ENCODE peak calls at places on chromosomes 6 and 20, in ten cellular contexts. E is mesenchymal stem cell, Z is colonic mucosa, O is endodermal cell, K is ovary, D is neural progenitor cell, X is A549, M is pancreas, J is GM23338, B is left ventricle myocardium inferior. N is an unnamed sample.

GRCh38 chr6:54624216-54624615 is 222.4 kb upstream of the FAM83B start:
- DNase-seq in E (no peak), Z (no peak), O (no peak), K (no peak), D (no peak), X (no peak), M (no peak), J (no peak), B (no peak), N (no peak)

GRCh38 chr6:107740496-107741190 is 83.5 kb downstream of the SCML4 start:
- DNase-seq in E (no peak), Z (peak; percentile 33), O (no peak), K (no peak), D (no peak), X (no peak), M (no peak), J (no peak), B (no peak), N (no peak)

GRCh38 chr6:143721642-143722041 is 43.9 kb downstream of the PHACTR2 start:
- DNase-seq in E (no peak), Z (no peak), O (no peak), K (no peak), D (no peak), X (no peak), M (no peak), J (no peak), B (no peak), N (no peak)

GRCh38 chr20:47315339-47315662 is 41.2 kb downstream of the ZMYND8 start:
- DNase-seq in E (peak; percentile 44), Z (no peak), O (no peak), K (no peak), D (peak; percentile 48), X (no peak), M (no peak), J (peak; percentile 62), B (no peak), N (peak; percentile 75)

GRCh38 chr6:160029525-160029924 is 60.6 kb downstream of the IGF2R start:
- DNase-seq in E (no peak), Z (no peak), O (peak; percentile 37), K (no peak), D (peak; percentile 28), X (no peak), M (no peak), J (no peak), B (no peak), N (no peak)

GRCh38 chr6:21594427-21595264 is 1.1 kb downstream of the SOX4 start:
- DNase-seq in E (peak; percentile 72), Z (peak; percentile 53), O (peak; percentile 60), K (peak; percentile 54), D (peak; percentile 64), X (peak; percentile 17), M (peak; percentile 62), J (peak; percentile 33), B (peak; percentile 65), N (peak; percentile 76)

GRCh38 chr6:150409576-150410066 is 40.8 kb downstream of the IYD start:
- DNase-seq in E (no peak), Z (peak; percentile 62), O (no peak), K (no peak), D (no peak), X (no peak), M (peak; percentile 73), J (no peak), B (peak; percentile 48), N (peak; percentile 41)

GRCh38 chr6:139732451-139732850 is 358.0 kb upstream of the CITED2 start:
- DNase-seq in E (peak; percentile 46), Z (peak; percentile 34), O (no peak), K (peak; percentile 50), D (no peak), X (no peak), M (no peak), J (no peak), B (no peak), N (no peak)

DNA sequence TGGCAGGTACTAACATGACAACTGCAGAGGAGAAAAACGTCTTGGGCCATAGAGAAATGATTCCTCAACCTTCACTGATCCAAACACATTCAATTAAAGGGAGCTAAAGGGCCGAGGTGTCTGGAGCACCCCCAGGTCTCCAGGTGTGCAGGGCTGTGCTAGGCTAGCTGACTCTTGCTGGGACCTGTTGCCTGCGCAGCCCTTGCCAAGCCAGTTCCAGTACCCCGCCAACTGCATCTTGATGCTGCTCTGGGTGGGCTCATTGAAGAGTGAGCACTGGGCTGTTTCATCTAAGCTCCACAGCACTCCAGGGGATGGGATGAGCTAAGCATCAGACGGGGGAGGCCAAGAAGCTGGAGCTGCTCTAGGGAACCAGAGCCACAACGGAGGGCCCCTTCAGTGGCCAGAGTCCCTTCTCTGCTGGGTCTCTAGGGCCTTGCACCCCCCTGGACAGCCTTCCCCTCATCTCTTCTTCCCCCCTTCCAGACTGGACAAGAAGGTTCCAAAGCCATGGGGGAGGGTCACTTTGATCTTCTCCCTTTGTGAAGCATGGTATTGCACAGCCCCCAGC is 15.9 kb downstream of the LEMD2 start:
- DNase-seq in E (no peak), Z (no peak), O (no peak), K (no peak), D (no peak), X (no peak), M (no peak), J (no peak), B (no peak), N (peak; percentile 49)
- H3K27ac ChIP-seq in E (no peak overlapping the region), Z (no peak overlapping the region), O (no peak overlapping the region), K (no peak overlapping the region), D (no peak overlapping the region), X (no peak overlapping the region), M (no peak overlapping the region), J (no peak overlapping the region), B (no peak overlapping the region), N (no peak overlapping the region)

GRCh38 chr6:28657367-28657755 is 131.7 kb downstream of the GPX5 start:
- DNase-seq in E (no peak), Z (no peak), O (no peak), K (no peak), D (no peak), X (no peak), M (no peak), J (no peak), B (no peak), N (peak; percentile 17)

GRCh38 chr6:28658475-28659249 is 133.0 kb downstream of the GPX5 start:
- DNase-seq in E (peak; percentile 15), Z (no peak), O (peak; percentile 67), K (no peak), D (peak; percentile 31), X (no peak), M (no peak), J (peak; percentile 54), B (no peak), N (no peak)

GRCh38 chr6:28657756-28658465 is 132.2 kb downstream of the GPX5 start:
- DNase-seq in E (peak; percentile 71), Z (peak; percentile 59), O (peak; percentile 82), K (peak; percentile 54), D (peak; percentile 68), X (peak; percentile 61), M (peak; percentile 22), J (peak; percentile 77), B (no peak), N (peak; percentile 81)

GRCh38 chr6:28655164-28655563 is 129.5 kb downstream of the GPX5 start:
- DNase-seq in E (no peak), Z (no peak), O (no peak), K (no peak), D (no peak), X (no peak), M (no peak), J (no peak), B (no peak), N (no peak)

DNA sequence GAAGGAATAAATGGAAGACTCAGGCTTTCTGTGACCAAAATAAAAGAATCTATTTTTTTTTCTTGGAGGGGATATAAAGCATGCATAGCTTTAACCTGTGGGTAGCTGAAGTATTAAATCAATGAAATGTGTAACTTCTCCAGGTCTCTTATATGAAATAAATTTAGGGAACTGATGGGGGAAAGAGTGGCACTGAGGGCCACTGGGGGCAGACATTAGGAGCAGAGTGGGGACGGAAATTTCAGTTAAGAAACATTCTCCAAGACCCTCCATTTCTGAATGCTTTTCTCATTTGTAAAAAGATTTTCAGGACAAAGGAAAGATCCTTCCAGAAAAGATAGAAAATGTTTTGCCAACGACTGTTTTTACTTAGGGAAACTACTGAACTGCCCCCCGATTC is 131.0 kb downstream of the GPX5 start:
- DNase-seq in E (no peak), Z (no peak), O (no peak), K (no peak), D (no peak), X (no peak), M (no peak), J (no peak), B (no peak), N (no peak)
- H3K27ac ChIP-seq in E (no peak overlapping the region), Z (no peak overlapping the region), O (no peak overlapping the region), K (no peak overlapping the region), D (no peak overlapping the region), X (no peak overlapping the region), M (no peak overlapping the region), J (no peak overlapping the region), B (no peak overlapping the region), N (no peak overlapping the region)

GRCh38 chr6:109877028-109877726 is 100.9 kb upstream of the GPR6 start:
- DNase-seq in E (no peak), Z (no peak), O (no peak), K (peak; percentile 47), D (no peak), X (no peak), M (no peak), J (no peak), B (no peak), N (no peak)
- H3K27ac ChIP-seq in E (peak overlapping the region; percentile 99), Z (no peak overlapping the region), O (no peak overlapping the region), K (peak overlapping the region; percentile 5), D (no peak overlapping the region), X (no peak overlapping the region), M (no peak overlapping the region), J (no peak overlapping the region), B (no peak overlapping the region), N (no peak overlapping the region)

GRCh38 chr6:37137881-37138568 is 31.9 kb upstream of the PIM1 start:
- DNase-seq in E (peak; percentile 91), Z (no peak), O (peak; percentile 95), K (no peak), D (no peak), X (peak; percentile 46), M (no peak), J (no peak), B (no peak), N (no peak)

GRCh38 chr6:37135835-37136694 is 33.9 kb upstream of the PIM1 start:
- DNase-seq in E (no peak), Z (peak; percentile 57), O (no peak), K (no peak), D (no peak), X (no peak), M (no peak), J (no peak), B (no peak), N (no peak)

GRCh38 chr6:37139223-37139962 is 30.6 kb upstream of the PIM1 start:
- DNase-seq in E (peak; percentile 22), Z (no peak), O (no peak), K (no peak), D (no peak), X (no peak), M (no peak), J (no peak), B (no peak), N (no peak)

GRCh38 chr6:37136821-37137200 is 33.1 kb upstream of the PIM1 start:
- DNase-seq in E (no peak), Z (no peak), O (no peak), K (no peak), D (no peak), X (no peak), M (no peak), J (no peak), B (no peak), N (no peak)

DNA sequence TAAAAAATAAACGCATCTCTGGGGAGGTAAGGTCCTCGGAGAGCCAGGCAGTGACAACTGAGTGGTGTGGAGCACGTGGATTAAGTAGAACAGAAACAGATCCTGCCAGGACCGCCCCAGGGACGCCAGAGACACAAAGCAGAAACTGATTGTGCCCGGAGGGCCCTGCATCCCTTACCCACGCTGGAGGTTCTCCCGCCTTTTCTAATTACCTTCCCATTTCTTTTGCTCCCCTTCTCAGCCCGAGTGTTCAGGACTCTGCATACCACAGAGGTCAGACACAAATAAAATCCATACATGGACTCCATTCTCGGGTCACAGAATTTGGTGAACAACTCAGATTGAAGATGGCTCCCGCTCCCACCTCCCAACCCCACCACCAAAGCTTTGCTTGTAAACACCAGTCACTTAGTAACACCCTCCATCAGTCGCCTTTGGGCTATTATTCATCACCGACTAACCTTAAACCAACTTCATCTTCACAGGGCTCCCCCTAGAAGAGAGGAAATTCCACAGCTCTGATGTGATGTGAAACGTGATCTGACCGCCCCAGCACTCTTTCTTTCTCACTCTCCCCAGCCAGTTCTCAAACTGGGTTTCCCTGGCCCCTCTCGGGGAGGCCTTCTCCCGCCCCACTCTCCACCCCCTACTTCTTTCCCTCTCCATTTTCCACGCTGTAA is 32.6 kb upstream of the PIM1 start:
- DNase-seq in E (peak; percentile 99), Z (peak; percentile 30), O (peak; percentile 94), K (no peak), D (peak; percentile 93), X (peak; percentile 85), M (no peak), J (peak; percentile 98), B (no peak), N (peak; percentile 89)
- H3K27ac ChIP-seq in E (peak overlapping the region; percentile 97), Z (peak overlapping the region; percentile 90), O (peak overlapping the region; percentile 99), K (no peak overlapping the region), D (peak overlapping the region; percentile 99), X (peak overlapping the region; percentile 93), M (peak overlapping the region; percentile 37), J (peak overlapping the region; percentile 100), B (peak overlapping the region; percentile 14), N (peak overlapping the region; percentile 72)

N was measured in A673.